ENCODE peak calls at places on chromosomes 12 and 14, in six cellular contexts. Z, S, C, Y, B and M are unnamed samples.

GRCh38 chr12:62249419-62249818 is 10.8 kb upstream of the USP15 start:
- DNase-seq in S (no peak), B (no peak), Y (no peak), Z (no peak), C (no peak), M (no peak)

GRCh38 chr12:120625557-120626419 is 14.6 kb upstream of the CABP1 start:
- DNase-seq in S (peak; percentile 54), Z (peak; percentile 95), Y (peak; percentile 11), C (peak; percentile 76), B (no peak), M (no peak)

GRCh38 chr14:85175556-85175955 is 354.4 kb upstream of the FLRT2 start:
- DNase-seq in B (no peak), Z (no peak), Y (no peak), C (no peak), S (no peak), M (no peak)

GRCh38 chr12:96303656-96304055 is 96.6 kb downstream of the CDK17 start:
- DNase-seq in Z (no peak), S (no peak), C (no peak), B (no peak), Y (no peak), M (no peak)

GRCh38 chr12:16608346-16608745 is 2.4 kb upstream of the LMO3 start:
- DNase-seq in Y (no peak), B (no peak), C (no peak), S (no peak), Z (no peak), M (no peak)

GRCh38 chr12:53124352-53124723 is 21.1 kb downstream of the SOAT2 start:
- DNase-seq in C (peak; percentile 13), Y (no peak), B (no peak), Z (no peak), S (no peak), M (no peak)

GRCh38 chr12:67086116-67086515 is 183.0 kb upstream of the CAND1 start:
- DNase-seq in C (no peak), Y (no peak), B (no peak), Z (no peak), S (no peak), M (no peak)

GRCh38 chr14:40463886-40464285 is 1031.7 kb upstream of the FBXO33 start:
- DNase-seq in B (no peak), C (no peak), S (no peak), Z (no peak), Y (no peak), M (no peak)

GRCh38 chr12:76820888-76821482 is 57.1 kb downstream of the ZDHHC17 start:
- DNase-seq in Z (peak; percentile 21), C (no peak), Y (no peak), S (peak; percentile 7), B (peak; percentile 35), M (peak; percentile 39)

GRCh38 chr12:7933255-7933726 is 2.7 kb downstream of the SLC2A3 start:
- DNase-seq in C (peak; percentile 65), Z (peak; percentile 69), Y (peak; percentile 79), S (peak; percentile 94), B (peak; percentile 93), M (peak; percentile 100)

GRCh38 chr12:47267571-47267970 is 187.8 kb upstream of the AMIGO2 start:
- DNase-seq in C (no peak), B (no peak), Y (no peak), S (no peak), Z (no peak), M (no peak)

DNA sequence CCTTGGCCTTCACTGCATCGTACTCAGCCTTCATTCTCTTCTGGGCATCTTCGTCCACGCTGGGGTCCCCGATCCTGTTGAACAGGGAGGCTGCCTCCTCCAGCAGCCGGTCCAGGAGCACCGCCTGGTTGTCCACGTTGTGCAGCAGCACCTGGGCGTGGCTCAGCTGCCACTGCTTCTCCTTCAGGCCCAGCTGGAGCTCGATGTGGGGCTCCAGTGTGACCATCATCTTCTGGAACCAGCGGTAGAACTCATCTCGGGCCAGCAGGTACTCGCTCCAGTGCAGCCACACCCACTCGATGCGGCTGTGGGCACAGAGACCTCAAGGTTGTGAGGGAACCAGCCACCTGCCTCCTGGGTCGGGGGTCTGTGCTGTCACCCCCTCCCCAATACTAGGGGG is 50.5 kb downstream of the SYNE3 start:
- DNase-seq in Z (no peak), B (no peak), Y (no peak), C (no peak), S (no peak), M (no peak)
- TF ChIP-seq ZNF274 in Z (no peak), B (no peak), Y (no peak), C (no peak), S (no peak), M (no peak)

GRCh38 chr14:80959448-80960006 is 4.1 kb downstream of the TSHR start:
- DNase-seq in Z (no peak), S (no peak), B (no peak), C (no peak), Y (peak; percentile 91), M (no peak)
- TF ChIP-seq ZNF274 in Z (no peak), S (no peak), B (no peak), C (no peak), Y (no peak), M (no peak)

DNA sequence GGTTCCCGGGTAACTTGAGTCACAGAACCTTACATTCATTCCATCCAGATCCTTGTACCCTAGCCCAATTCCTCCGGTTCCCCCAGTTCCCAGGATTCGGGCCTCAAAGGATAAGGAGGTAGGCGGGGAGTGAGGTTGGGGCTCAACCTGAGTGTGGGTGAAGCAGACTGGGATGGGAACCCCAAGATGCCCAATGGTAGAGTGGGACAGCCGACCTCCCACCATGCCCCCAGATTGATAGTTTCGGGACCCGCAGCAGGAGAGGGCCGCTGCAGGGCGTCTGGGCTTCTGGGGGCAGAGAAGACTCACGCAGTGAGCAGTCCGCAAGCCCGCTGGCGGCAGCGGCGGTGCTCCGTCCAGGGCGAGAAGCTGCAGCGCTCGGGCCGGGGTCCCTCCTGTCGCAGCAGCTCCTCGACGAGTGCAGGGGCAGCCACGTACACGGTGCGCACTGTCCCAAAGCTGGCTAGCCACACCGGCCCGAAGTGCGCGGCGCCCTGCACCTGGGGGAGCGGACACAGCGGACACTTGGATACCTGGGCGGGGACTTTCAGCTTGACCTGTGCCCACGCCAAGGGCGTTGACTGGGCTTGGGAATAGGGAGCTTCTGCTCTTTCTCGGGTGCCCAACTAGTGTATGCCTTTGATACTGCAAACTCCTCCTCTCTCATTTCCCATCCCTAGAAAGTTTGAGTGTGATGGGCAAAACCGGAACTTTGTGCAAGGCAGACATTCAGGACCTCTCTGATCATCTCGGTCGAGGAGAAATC is 997 bp downstream of the CYP27B1 start:
- DNase-seq in Y (no peak), B (no peak), C (no peak), S (no peak), Z (no peak), M (no peak)
- TF ChIP-seq ZNF274 in Y (no peak), B (no peak), C (no peak), S (no peak), Z (no peak), M (no peak)

GRCh38 chr12:56160894-56161667 is 2.9 kb downstream of the MYL6 start:
- DNase-seq in C (no peak), Z (no peak), S (no peak), Y (no peak), B (no peak), M (no peak)

GRCh38 chr12:56161677-56162351 is 3.7 kb downstream of the MYL6 start:
- DNase-seq in S (no peak), Z (no peak), B (no peak), C (no peak), Y (no peak), M (no peak)

GRCh38 chr12:56158926-56159461 is 835 bp downstream of the MYL6 start:
- DNase-seq in B (peak; percentile 70), Z (no peak), C (peak; percentile 66), Y (no peak), S (no peak), M (peak; percentile 47)

GRCh38 chr12:56159482-56160105 is 1.4 kb downstream of the MYL6 start:
- DNase-seq in Z (no peak), S (no peak), C (no peak), B (no peak), Y (no peak), M (no peak)

DNA sequence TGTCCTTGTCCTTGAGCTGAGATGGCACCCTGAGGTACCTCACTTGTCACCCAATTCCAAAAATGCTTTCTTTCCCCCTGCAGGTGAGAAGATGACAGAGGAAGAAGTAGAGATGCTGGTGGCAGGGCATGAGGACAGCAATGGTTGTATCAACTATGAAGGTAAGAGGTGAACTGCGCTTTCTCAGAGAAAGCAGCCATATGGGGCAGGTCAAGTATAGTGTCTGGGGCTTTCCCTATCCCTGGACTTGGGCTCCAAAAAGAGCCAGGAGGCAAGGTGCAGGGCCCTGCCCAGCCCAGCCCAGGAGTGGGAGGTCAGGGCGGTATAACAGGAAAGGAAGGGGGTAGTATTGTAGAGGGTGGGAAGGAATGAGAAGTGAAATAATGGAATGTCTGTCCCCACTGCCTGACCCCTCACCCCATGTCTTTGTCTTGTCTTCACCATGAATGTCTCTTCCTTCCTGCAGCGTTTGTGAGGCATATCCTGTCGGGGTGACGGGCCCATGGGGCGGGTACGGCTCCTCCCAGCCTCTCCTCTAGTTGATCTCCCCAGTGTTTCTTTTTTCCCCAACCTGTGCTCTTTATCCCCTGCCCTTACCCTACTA is 2.1 kb downstream of the MYL6 start:
- DNase-seq in B (no peak), S (no peak), C (no peak), Z (no peak), Y (no peak), M (peak; percentile 40)
- TF ChIP-seq ZNF274 in B (no peak), S (no peak), C (no peak), Z (no peak), Y (no peak), M (no peak)

GRCh38 chr12:51386361-51386760 is 4.8 kb downstream of the GALNT6 start:
- DNase-seq in Y (no peak), C (no peak), B (no peak), Z (no peak), S (no peak), M (no peak)

GRCh38 chr12:51382173-51382572 is 9.0 kb downstream of the GALNT6 start:
- DNase-seq in B (no peak), Y (no peak), Z (no peak), S (no peak), C (no peak), M (no peak)

GRCh38 chr12:51379571-51379970 is 11.6 kb downstream of the GALNT6 start:
- DNase-seq in C (no peak), S (no peak), Y (no peak), B (no peak), Z (no peak), M (no peak)

GRCh38 chr12:51381226-51382079 is 9.8 kb downstream of the GALNT6 start:
- DNase-seq in Z (no peak), S (no peak), Y (no peak), C (no peak), B (no peak), M (no peak)

GRCh38 chr12:51383281-51383905 is 7.8 kb downstream of the GALNT6 start:
- DNase-seq in C (no peak), Z (no peak), B (no peak), Y (no peak), S (no peak), M (no peak)
- TF ChIP-seq ZNF274 in C (no peak), Z (no peak), B (no peak), Y (no peak), S (no peak), M (no peak)